ENCODE peak calls at places on chromosomes 4 and X, in seven cellular contexts. Q is K562, G is HepG2, K is A549, T is WTC11, C is SK-N-SH, A is H1. U is an unnamed sample.

GRCh38 chr4:159298502-159298901 is 195.6 kb downstream of the RAPGEF2 start:
- DNase-seq in A (no peak), G (no peak), K (no peak), C (no peak), Q (no peak), T (no peak), U (peak; percentile 59)

GRCh38 chrX:155888139-155888538 is 7.0 kb downstream of the VAMP7 start:
- DNase-seq in K (no peak), G (no peak), Q (no peak), T (no peak), C (no peak), A (no peak), U (peak; percentile 87)

GRCh38 chr4:56048621-56049427 is 100.1 kb downstream of the CEP135 start:
- DNase-seq in G (no peak), A (peak; percentile 81), C (peak; percentile 89), T (peak; percentile 70), Q (peak; percentile 70), K (peak; percentile 27), U (peak; percentile 39)

GRCh38 chrX:130111220-130111934 is 1.1 kb upstream of the ELF4 start:
- DNase-seq in C (no peak), G (no peak), A (peak; percentile 48), T (no peak), Q (no peak), K (no peak), U (no peak)

GRCh38 chrX:46704767-46705386 is 54.0 kb downstream of the SLC9A7 start:
- DNase-seq in K (no peak), Q (no peak), C (no peak), T (no peak), G (no peak), A (no peak), U (peak; percentile 60)

GRCh38 chrX:3669841-3670240 is 43.6 kb downstream of the PRKX start:
- DNase-seq in C (no peak), A (no peak), K (no peak), Q (no peak), G (no peak), T (no peak), U (no peak)

GRCh38 chrX:24498975-24499374 is 33.9 kb downstream of the PDK3 start:
- DNase-seq in G (no peak), K (peak; percentile 25), C (peak; percentile 30), T (no peak), A (no peak), Q (no peak), U (peak; percentile 11)

GRCh38 chr4:182085051-182085480 is 158.1 kb upstream of the TENM3 start:
- DNase-seq in K (no peak), G (no peak), Q (no peak), T (no peak), A (peak; percentile 39), C (no peak), U (no peak)

GRCh38 chr4:28211714-28212470 is 1351.3 kb downstream of the STIM2 start:
- DNase-seq in A (no peak), C (no peak), T (no peak), G (no peak), K (no peak), Q (no peak), U (peak; percentile 42)

GRCh38 chr4:43244688-43245382 is 352.3 kb downstream of the GRXCR1 start:
- DNase-seq in K (no peak), G (no peak), Q (no peak), T (no peak), A (no peak), C (no peak), U (no peak)

DNA sequence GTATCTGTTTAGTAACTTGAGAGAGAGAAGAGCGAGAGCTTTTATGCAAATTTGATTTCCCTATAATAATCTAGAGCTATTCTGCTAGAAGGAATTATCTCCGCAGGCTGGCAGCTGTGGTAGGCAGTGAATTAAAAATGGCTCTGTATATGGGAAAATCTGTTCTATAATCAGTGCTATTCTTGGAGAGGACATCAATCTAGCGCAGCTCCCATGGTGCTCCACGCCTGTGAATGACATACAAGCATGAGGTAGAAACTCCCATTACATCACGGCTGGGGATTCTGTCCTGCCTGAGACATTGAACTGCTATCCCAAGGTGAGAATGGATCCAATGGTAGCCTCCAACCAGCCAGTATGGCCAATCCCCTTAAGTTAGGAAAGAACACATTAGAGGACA is 179.0 kb downstream of the DHX15 start:
- DNase-seq in C (no peak), Q (no peak), T (no peak), A (no peak), G (no peak), K (no peak), U (no peak)
- TF ChIP-seq USF2 in C (no peak), Q (no peak), T (no peak), A (no peak), G (no peak), K (no peak), U (no peak)

DNA sequence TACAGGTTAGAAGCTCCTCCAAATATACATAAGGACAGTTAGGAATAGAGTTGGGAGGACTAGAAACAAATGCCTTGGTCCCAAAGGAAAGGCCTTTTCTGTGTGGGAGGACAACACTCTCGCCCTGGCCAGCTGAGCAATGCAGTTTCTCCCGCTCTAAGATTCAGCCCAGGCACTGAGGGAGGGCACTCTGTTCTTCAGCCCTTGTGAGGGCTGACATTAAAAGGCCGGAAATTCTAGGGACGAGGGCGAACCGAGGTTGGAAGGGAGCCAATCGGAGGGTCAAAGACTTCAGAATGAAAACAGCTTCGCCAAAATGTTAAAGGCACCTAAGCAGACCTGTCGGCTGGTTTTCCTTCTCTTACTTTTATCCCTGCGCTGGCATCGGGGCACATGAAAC is 2.9 kb upstream of the PTCHD1 start:
- DNase-seq in K (no peak), T (peak; percentile 11), A (peak; percentile 47), G (no peak), Q (no peak), C (no peak), U (no peak)
- TF ChIP-seq USF2 in K (no peak), T (no peak), A (no peak), G (no peak), Q (no peak), C (no peak), U (no peak)

DNA sequence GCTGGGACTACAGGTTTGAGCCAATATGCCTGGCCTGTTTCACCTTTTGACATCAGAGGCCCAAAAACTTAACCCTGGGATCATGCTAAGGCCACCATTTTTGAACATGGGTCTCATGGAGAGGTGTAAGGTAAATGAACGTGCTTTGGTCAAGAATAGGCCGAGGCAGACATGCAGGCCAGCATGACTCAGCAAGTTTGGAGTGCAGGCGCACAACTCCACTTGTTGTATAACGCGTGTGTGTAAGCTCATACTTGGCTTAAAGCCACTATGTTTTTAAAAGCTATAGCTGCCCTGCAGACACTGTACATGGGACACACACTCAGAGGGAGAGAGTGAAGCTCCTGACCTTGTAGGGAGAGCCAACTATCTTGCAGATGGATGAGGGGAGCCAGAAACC is 43.8 kb upstream of the HPSE start:
- DNase-seq in Q (no peak), T (no peak), C (no peak), G (no peak), A (no peak), K (no peak), U (no peak)
- TF ChIP-seq USF2 in Q (no peak), T (no peak), C (no peak), G (no peak), A (no peak), K (no peak), U (no peak)

GRCh38 chr4:147842573-147842972 is 110.7 kb downstream of the ARHGAP10 start:
- DNase-seq in Q (peak; percentile 17), T (no peak), G (no peak), C (no peak), K (no peak), A (no peak), U (peak; percentile 79)

GRCh38 chr4:147848634-147849033 is 116.7 kb downstream of the ARHGAP10 start:
- DNase-seq in G (no peak), T (no peak), C (no peak), Q (no peak), A (no peak), K (no peak), U (no peak)

GRCh38 chr4:147843162-147843561 is 111.3 kb downstream of the ARHGAP10 start:
- DNase-seq in G (peak; percentile 16), K (peak; percentile 27), Q (peak; percentile 70), A (no peak), T (no peak), C (no peak), U (no peak)

GRCh38 chr4:147847947-147848590 is 116.2 kb downstream of the ARHGAP10 start:
- DNase-seq in Q (no peak), A (no peak), G (no peak), K (no peak), T (no peak), C (no peak), U (no peak)

DNA sequence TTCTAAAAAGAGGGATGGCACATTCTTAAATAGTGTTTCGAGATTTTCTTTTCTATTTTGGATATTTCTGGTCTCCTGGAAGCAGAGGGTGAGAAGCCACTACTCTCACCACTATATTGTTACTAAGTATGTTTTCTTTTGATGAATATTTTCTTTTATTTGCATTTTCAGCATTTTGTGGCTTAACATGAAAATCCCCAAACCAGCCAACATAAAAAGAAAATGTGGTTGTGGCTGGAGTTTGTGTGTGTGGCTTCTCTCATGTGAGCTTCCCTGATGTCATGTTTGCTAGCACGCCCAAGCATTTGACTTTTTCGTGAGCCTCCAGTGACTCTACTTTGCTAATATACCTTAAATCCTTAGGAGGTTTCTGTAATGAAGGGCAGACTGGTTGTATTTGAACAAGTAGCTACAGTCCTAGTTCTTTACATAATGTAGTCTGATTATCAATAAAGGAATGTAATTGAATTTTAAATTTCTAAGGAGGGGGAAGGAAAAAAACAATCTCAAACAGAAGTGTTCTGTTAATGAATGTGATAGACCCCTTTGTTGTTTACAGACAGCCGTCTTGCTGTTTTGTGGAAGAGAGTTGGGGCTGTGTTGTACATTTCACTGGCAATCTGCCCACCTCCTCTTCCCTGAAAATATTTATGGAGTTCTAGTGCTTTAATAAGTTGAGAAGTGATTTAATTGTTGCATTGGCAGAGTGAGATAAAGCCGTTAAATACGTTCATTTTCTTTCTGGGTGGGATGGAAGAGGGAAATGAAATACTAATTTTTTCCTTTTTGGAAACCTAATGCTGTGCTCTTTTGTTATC is 114.6 kb downstream of the ARHGAP10 start:
- DNase-seq in T (no peak), K (no peak), Q (no peak), C (no peak), G (no peak), A (no peak), U (no peak)
- TF ChIP-seq USF2 in T (no peak), K (no peak), Q (no peak), C (no peak), G (no peak), A (no peak), U (no peak)

DNA sequence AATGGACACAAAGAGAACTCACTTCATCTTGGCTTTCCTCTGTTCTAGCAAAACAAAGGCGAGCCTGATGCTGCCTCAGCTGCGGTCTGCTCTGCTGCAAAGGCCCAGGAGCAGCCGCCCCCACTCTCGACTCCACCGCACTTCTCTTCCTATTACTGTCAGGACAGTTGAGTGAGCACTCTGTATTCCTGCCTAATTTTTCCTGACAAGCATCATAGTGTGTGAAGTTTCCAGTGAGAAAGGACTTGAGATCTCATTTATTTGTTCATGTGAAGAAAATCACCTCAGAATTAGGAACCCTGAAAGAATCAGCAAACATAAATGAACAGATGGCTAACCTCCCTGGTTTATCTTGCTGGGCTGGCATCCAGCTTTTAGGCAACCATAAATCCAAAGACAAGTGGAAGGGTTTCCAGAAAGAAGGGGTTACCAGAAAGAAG is 15.6 kb downstream of the SCARB2 start:
- DNase-seq in A (no peak), K (no peak), T (no peak), Q (peak; percentile 25), C (peak; percentile 58), G (no peak), U (peak; percentile 69)
- TF ChIP-seq USF2 in A (no peak), K (no peak), T (no peak), Q (no peak), C (no peak), G (no peak), U (no peak)

GRCh38 chr4:173189117-173189693 is 20.6 kb downstream of the GALNT7 start:
- DNase-seq in Q (no peak), T (no peak), K (no peak), G (no peak), A (no peak), C (no peak), U (peak; percentile 85)
- TF ChIP-seq USF2 in Q (no peak), T (no peak), K (no peak), G (no peak), A (no peak), C (no peak), U (no peak)